ENCODE peak calls at places on chromosomes 4 and X, in five cellular contexts. T, I, H, G and F are unnamed samples.

GRCh38 chr4:155543126-155543765 is 123.4 kb upstream of the GUCY1A1 start:
- DNase-seq in H (no peak), T (no peak), G (no peak), I (no peak), F (no peak)

GRCh38 chr4:6050551-6050950 is 32.3 kb upstream of the C4orf50 start:
- DNase-seq in I (no peak), T (no peak), G (no peak), H (no peak), F (no peak)

GRCh38 chr4:183635333-183635732 is 23.7 kb downstream of the RWDD4 start:
- DNase-seq in I (no peak), H (no peak), T (no peak), G (no peak), F (no peak)

GRCh38 chrX:18617351-18617750 is 54.6 kb downstream of the RS1 start:
- DNase-seq in I (peak), G (no peak), T (no peak), H (no peak), F (no peak)

GRCh38 chr4:140743194-140743931 is 12.8 kb downstream of the TBC1D9 start:
- DNase-seq in T (peak), H (peak), I (peak), G (no peak), F (no peak)

GRCh38 chr4:183522821-183523220 is 18.0 kb downstream of the ING2 start:
- DNase-seq in I (no peak), G (no peak), H (no peak), T (no peak), F (no peak)

GRCh38 chr4:23279377-23279988 is 586.7 kb downstream of the GBA3 start:
- DNase-seq in H (no peak), I (no peak), T (no peak), G (no peak), F (peak)

GRCh38 chr4:152382057-152382785 is 153.7 kb downstream of the FBXW7 start:
- DNase-seq in H (no peak), T (no peak), G (no peak), I (no peak), F (no peak)

GRCh38 chrX:110588164-110588563 is 207.5 kb downstream of the CHRDL1 start:
- DNase-seq in I (no peak), H (no peak), T (no peak), G (no peak), F (no peak)

GRCh38 chr4:111628437-111628836 is 516.8 kb upstream of the FAM241A start:
- DNase-seq in I (no peak), G (no peak), T (no peak), H (no peak), F (no peak)

GRCh38 chrX:554271-554670 is 76.3 kb upstream of the SHOX start:
- DNase-seq in H (no peak), I (no peak), G (no peak), T (no peak), F (no peak)

GRCh38 chr4:76179398-76180318 is 31.5 kb upstream of the NUP54 start:
- DNase-seq in H (no peak), T (peak), G (peak), I (peak), F (peak)

GRCh38 chr4:165385124-165385523 is 6.3 kb downstream of the CPE start:
- DNase-seq in H (no peak), T (no peak), G (no peak), I (no peak), F (no peak)

GRCh38 chr4:4443821-4444220 is 56.9 kb downstream of the NSG1 start:
- DNase-seq in I (peak), H (no peak), T (no peak), G (peak), F (no peak)

GRCh38 chrX:41275661-41276609 is 58.0 kb upstream of the DDX3X start:
- DNase-seq in G (peak), I (peak), T (peak), H (no peak), F (peak)
- TF ChIP-seq CTCF in G (peak), I (peak), T (peak), H (peak), F (peak)

GRCh38 chrX:40093586-40093985 is 4.2 kb downstream of the BCOR start:
- DNase-seq in H (no peak), I (no peak), G (no peak), T (no peak), F (no peak)

GRCh38 chrX:40096395-40097091 is 1.2 kb downstream of the BCOR start:
- DNase-seq in T (peak), I (no peak), H (no peak), G (no peak), F (peak)

GRCh38 chrX:40095588-40096394 is 2.0 kb downstream of the BCOR start:
- DNase-seq in H (no peak), T (peak), G (no peak), I (no peak), F (peak)

GRCh38 chrX:40094041-40094899 is 3.5 kb downstream of the BCOR start:
- DNase-seq in I (no peak), G (no peak), H (no peak), T (peak), F (peak)

GRCh38 chrX:40094900-40095587 is 2.7 kb downstream of the BCOR start:
- DNase-seq in T (peak), H (no peak), I (no peak), G (no peak), F (no peak)
- TF ChIP-seq MAX in T (no peak), H (no peak), I (no peak), G (no peak), F (no peak)

DNA sequence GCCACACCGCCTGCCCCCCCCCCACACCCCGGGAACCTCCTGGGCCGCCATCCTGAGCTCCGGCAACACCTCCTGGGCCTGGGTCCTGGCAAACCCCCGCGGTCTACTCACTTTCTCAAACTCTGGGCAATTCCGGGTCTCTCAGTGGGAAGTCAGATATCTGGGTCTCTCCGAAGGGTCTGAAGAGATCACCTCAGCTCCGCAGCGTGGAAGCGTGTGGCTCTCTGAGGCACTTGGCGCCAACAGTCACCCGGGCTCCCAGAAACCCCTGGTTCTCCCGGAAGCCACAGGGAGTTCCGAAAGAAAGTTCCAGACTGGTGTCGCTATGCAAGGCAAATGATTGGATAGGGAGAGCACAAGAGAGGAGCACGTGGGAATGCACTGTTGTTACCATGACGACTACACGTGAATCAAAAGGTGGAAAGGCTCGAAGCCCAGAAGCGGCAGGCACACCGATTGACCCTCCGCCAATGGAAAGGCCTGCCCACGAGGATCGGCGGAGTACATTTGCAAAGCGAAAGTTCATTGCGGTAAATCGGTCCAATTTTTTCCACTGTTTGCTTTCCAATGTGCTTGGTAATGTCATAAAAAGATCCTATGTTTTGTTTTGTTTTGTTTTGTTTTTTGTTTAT is at the start of gene PNMA6E:
- DNase-seq in H (no peak), G (no peak), I (peak), T (no peak), F (no peak)
- H3K4me3 ChIP-seq in H (no peak), G (no peak), I (no peak), T (peak), F (no peak)

GRCh38 chrX:26778320-26778888 is 562.4 kb downstream of the MAGEB5 start:
- DNase-seq in G (no peak), T (no peak), H (no peak), I (peak), F (peak)
- TF ChIP-seq CTCF in G (peak), T (peak), H (peak), I (no peak), F (peak)

DNA sequence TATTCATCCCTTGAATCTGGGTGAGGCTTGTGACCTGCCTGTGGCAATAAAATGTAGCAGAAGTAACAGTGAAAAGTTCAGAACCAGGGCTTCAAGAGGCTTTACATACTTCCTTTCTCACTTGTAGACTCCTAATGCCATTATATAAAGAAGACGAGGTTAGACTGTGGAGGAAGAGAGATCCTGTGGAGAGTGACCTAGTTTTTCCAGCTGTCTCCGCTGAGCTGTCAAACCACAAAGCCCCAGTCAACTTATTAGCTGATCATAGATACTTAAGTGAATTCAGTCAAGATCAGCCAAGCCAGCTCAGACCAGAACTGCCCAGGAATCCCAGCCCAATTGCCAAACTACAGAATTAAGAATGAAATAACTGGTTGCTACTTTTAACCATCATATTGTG is 80.9 kb upstream of the KLF3 start:
- DNase-seq in T (no peak), H (no peak), G (no peak), I (no peak), F (no peak)
- TF ChIP-seq MAX in T (no peak), H (no peak), G (no peak), I (no peak), F (no peak)

GRCh38 chr4:119026662-119027444 is 108.8 kb upstream of the MYOZ2 start:
- DNase-seq in G (no peak), H (no peak), I (peak), T (no peak), F (peak)

GRCh38 chr4:119027815-119028214 is 107.8 kb upstream of the MYOZ2 start:
- DNase-seq in T (no peak), I (no peak), G (no peak), H (no peak), F (no peak)

GRCh38 chr4:119025440-119025839 is 110.2 kb upstream of the MYOZ2 start:
- DNase-seq in T (no peak), G (no peak), I (peak), H (no peak), F (peak)

GRCh38 chr4:119024102-119024501 is 111.5 kb upstream of the MYOZ2 start:
- DNase-seq in T (no peak), G (no peak), H (no peak), I (no peak), F (no peak)

DNA sequence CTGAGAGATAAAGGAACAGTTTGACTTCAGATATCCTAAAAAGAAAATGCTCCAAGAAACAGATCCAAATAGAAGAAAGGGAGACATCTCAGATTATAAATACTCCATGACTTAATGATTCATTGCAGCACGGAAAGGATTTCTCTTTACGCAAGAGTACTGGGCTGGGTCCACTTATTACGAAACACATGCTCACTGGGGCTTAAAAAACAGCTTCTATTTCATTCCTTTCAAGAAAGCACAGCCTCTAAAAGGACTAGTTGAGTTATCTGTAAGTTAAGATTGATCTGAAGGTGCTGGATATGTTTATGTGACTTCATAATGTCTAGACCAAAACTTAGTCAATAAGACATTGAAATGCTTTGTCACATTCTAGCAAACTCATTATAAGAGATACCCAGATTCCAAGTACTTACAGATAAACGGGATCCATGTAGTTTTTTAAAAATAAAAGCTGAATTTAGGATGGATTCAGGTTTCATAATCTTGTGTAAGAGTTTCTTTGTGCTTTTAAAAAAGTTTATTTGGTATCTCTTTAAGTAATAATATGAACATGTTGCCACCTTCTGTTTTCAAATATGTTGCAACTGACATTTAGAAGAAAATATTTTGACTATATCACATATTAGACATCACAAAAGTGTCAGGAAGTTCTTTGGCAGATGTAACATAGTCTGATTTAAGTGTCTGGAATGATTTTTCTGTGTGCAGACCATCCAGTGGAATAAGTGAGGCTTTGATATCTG is 109.5 kb upstream of the MYOZ2 start:
- DNase-seq in H (no peak), I (peak), G (no peak), T (no peak), F (peak)
- H3K4me3 ChIP-seq in H (no peak), I (peak), G (no peak), T (peak), F (peak)

GRCh38 chr4:137116144-137116543 is 416.1 kb downstream of the PCDH18 start:
- DNase-seq in I (no peak), G (no peak), H (no peak), T (no peak), F (no peak)
- TF ChIP-seq CTCF in I (no peak), G (no peak), H (no peak), T (no peak), F (no peak)